ENCODE peak calls at places on chromosomes 3 and 15, in five cellular contexts. E is A549, X is GM12878, F is K562, J is HepG2. I is an unnamed sample.

GRCh38 chr3:60290093-60290492 is 961.2 kb downstream of the FHIT start:
- DNase-seq in E (no peak), X (no peak), F (no peak), J (no peak), I (no peak)

GRCh38 chr3:147002721-147003120 is 397.6 kb upstream of the PLSCR5 start:
- DNase-seq in E (no peak), X (no peak), F (no peak), J (no peak), I (no peak)

GRCh38 chr3:119239421-119239820 is 1.3 kb downstream of the B4GALT4 start:
- DNase-seq in E (no peak), X (no peak), F (no peak), J (no peak), I (peak)

GRCh38 chr15:55778932-55779331 is 36.0 kb upstream of the PRTG start:
- DNase-seq in E (no peak), X (no peak), F (no peak), J (no peak), I (no peak)

GRCh38 chr3:52185837-52186236 is 12.1 kb upstream of the ALAS1 start:
- DNase-seq in E (no peak), X (no peak), F (no peak), J (no peak), I (no peak)

GRCh38 chr15:71242292-71242691 is 127.0 kb downstream of the THSD4 start:
- DNase-seq in E (no peak), X (no peak), F (no peak), J (no peak), I (no peak)

GRCh38 chr3:185330644-185331043 is 32.3 kb upstream of the MAP3K13 start:
- DNase-seq in E (no peak), X (no peak), F (no peak), J (no peak), I (no peak)

GRCh38 chr3:71031151-71031550 is 552.4 kb downstream of the FOXP1 start:
- DNase-seq in E (no peak), X (no peak), F (no peak), J (no peak), I (no peak)

GRCh38 chr3:65604863-65605526 is 433.7 kb downstream of the MAGI1 start:
- DNase-seq in E (no peak), X (no peak), F (peak), J (no peak), I (peak)

GRCh38 chr3:151290673-151291072 is 12.3 kb upstream of the P2RY14 start:
- DNase-seq in E (no peak), X (no peak), F (no peak), J (no peak), I (no peak)

GRCh38 chr15:86538141-86538540 is 458.5 kb downstream of the AGBL1 start:
- DNase-seq in E (no peak), X (no peak), F (no peak), J (no peak), I (no peak)

GRCh38 chr15:50879016-50879415 is 29.5 kb upstream of the AP4E1 start:
- DNase-seq in E (no peak), X (no peak), F (no peak), J (no peak), I (no peak)

DNA sequence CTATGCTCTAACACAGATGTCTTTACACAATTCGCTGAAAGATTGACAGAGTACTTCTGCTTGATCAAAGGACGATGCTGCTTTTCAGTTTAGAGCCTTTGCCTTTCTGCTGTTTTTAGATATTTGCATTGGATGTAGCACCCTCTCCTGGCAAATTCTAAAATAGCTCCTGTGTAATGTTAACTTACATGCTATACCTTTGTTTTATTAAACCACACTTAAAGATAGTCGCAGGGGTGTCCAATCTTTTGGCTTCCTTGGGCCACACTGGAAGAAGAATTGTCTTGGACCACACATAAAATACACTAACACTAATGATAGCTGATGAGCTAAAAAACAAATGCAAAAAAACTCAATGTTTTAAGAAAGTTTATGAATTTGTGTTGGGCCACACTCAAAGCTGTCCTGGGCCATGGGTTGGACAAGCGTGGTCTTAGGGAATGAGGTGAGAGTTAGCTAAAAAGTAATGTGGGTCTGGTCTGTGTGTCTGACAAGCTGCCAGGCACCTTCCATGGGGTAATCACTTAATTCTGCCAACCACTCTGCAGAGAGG is 62.9 kb downstream of the ATG7 start:
- DNase-seq in E (peak), X (peak), F (peak), J (peak), I (peak)
- TF ChIP-seq MYC in E (no peak), X (no peak), F (no peak), J (no peak), I (no peak)

DNA sequence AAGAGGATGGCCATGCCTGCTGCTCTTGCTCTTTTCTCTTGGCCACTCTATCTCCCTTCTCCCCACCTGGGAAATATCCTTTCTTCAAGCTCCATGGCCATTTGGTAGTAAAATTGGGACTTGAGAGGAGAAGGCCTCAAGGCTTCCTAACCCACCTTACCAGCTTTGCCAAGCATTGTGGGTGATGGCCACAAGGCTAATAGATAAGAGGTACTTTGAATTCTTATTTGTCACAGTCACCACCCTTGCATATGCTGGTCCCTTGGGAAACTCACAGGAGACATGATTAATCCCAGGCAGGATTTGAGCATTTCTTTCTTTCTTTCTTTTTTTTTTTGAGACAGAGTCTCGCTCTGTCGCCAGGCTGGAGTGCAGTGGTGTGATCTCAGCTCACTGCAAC is 37.2 kb downstream of the B3GNT5 start:
- DNase-seq in E (no peak), X (no peak), F (no peak), J (no peak), I (no peak)
- H3K27ac ChIP-seq in E (no peak), X (no peak), F (no peak), J (no peak), I (no peak)

GRCh38 chr3:55489804-55490132 is 2.7 kb upstream of the WNT5A start:
- DNase-seq in E (no peak), X (no peak), F (no peak), J (no peak), I (no peak)
- TF ChIP-seq MYC in E (no peak), X (no peak), F (no peak), J (no peak), I (no peak)

DNA sequence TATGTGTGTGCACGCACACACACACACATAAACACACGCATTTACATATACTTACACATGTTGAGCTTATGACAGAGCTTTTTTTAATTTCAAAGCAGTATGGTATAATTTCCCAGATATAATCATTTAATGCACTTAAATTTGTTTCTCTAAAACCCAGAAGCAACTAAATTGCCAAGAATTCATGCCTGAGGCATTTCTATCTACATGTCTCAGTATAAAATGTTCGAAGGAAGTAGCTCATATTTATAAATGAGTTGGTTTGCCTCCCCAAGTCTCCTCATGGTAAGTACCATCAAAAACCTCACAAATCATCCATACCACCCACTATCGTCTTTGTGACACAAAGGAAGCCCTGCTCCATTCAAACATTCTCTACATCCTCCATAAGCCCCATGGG is 130.6 kb downstream of the RPL22L1 start:
- DNase-seq in E (no peak), X (no peak), F (no peak), J (no peak), I (no peak)
- H3K27ac ChIP-seq in E (no peak), X (no peak), F (no peak), J (no peak), I (no peak)

DNA sequence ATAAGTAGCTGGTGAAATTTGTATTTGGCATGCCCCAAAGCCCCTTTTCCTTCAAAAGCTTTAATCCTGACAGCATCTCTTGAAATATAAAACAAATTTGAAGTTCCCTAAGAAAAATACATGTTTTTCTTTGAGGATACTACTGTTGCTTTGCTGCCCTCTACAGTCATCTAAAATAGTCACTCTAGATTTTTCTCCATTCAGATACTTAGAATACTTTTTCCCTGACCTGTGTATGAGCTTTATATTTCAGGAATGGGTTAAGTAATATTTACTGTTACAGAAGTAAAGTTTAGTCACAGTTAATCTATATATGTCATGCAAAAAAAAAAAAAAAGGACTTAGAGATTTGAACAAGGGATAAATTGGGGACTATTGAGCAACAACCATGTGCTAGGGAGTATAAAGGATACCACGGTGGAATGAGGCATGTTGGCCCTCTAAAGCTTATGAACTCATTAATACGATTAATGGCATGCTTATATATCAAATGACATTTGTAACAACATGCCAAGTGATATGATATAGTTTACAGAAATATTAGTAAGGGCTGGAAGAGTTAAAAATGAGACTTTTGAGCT is 8.8 kb downstream of the NECTIN3 start:
- DNase-seq in E (peak), X (no peak), F (peak), J (peak), I (peak)
- TF ChIP-seq MYC in E (no peak), X (no peak), F (no peak), J (no peak), I (no peak)

GRCh38 chr3:28726840-28727239 is 378.2 kb upstream of the AZI2 start:
- DNase-seq in E (peak), X (peak), F (no peak), J (peak), I (peak)
- H3K27ac ChIP-seq in E (no peak), X (no peak), F (no peak), J (no peak), I (no peak)

GRCh38 chr3:107384907-107385306 is 7.7 kb downstream of the CCDC54 start:
- DNase-seq in E (no peak), X (no peak), F (no peak), J (no peak), I (no peak)
- TF ChIP-seq MYC in E (no peak), X (no peak), F (no peak), J (no peak), I (no peak)

GRCh38 chr3:53773586-53774368 is 72.4 kb downstream of the CHDH start:
- DNase-seq in E (no peak), X (peak), F (no peak), J (no peak), I (no peak)
- H3K27ac ChIP-seq in E (no peak), X (peak), F (no peak), J (no peak), I (no peak)

GRCh38 chr15:81071130-81071529 is 62.9 kb upstream of the CFAP161 start:
- DNase-seq in E (no peak), X (no peak), F (no peak), J (no peak), I (peak)
- TF ChIP-seq MYC in E (no peak), X (no peak), F (no peak), J (no peak), I (no peak)

I was measured in endothelial cell of umbilical vein.